ENCODE peak calls at places on chromosomes 13 and 19, in nine cellular contexts. One of them, this sample, is unnamed.

GRCh38 chr13:80305737-80306136 is 35.2 kb downstream of the SPRY2 start:
- DNase-seq in suprapubic skin: no peak
- DNase-seq in NCI-H1930: no peak
- DNase-seq in CD4-positive, alpha-beta T cell: no peak
- DNase-seq in GM20000: no peak
- DNase-seq in kidney tubule cell: no peak
- DNase-seq in heart right ventricle: no peak
- DNase-seq in stimulated activated CD4-positive, alpha-beta T cell treated with anti-CD3 and anti-CD28 coated beads, TNF-alpha, amount 100 ng/mL, for 4 hours: no peak
- DNase-seq in GM04503: no peak
- DNase-seq in this sample: no peak

GRCh38 chr13:43564941-43565340 is 221.8 kb downstream of the ENOX1 start:
- DNase-seq in suprapubic skin: no peak
- DNase-seq in NCI-H1930: no peak
- DNase-seq in CD4-positive, alpha-beta T cell: no peak
- DNase-seq in GM20000: no peak
- DNase-seq in kidney tubule cell: no peak
- DNase-seq in heart right ventricle: no peak
- DNase-seq in stimulated activated CD4-positive, alpha-beta T cell treated with anti-CD3 and anti-CD28 coated beads, TNF-alpha, amount 100 ng/mL, for 4 hours: no peak
- DNase-seq in GM04503: no peak
- DNase-seq in this sample: no peak

GRCh38 chr13:98489446-98490194 is 87.3 kb downstream of the STK24 start:
- DNase-seq in suprapubic skin: peak; percentile 46
- DNase-seq in NCI-H1930: no peak
- DNase-seq in CD4-positive, alpha-beta T cell: no peak
- DNase-seq in GM20000: no peak
- DNase-seq in kidney tubule cell: peak; percentile 47
- DNase-seq in heart right ventricle: no peak
- DNase-seq in stimulated activated CD4-positive, alpha-beta T cell treated with anti-CD3 and anti-CD28 coated beads, TNF-alpha, amount 100 ng/mL, for 4 hours: no peak
- DNase-seq in GM04503: no peak
- DNase-seq in this sample: no peak

GRCh38 chr13:81639984-81640582 is 1299.2 kb upstream of the SPRY2 start:
- DNase-seq in suprapubic skin: no peak
- DNase-seq in NCI-H1930: peak; percentile 1
- DNase-seq in CD4-positive, alpha-beta T cell: no peak
- DNase-seq in GM20000: no peak
- DNase-seq in kidney tubule cell: peak; percentile 38
- DNase-seq in heart right ventricle: no peak
- DNase-seq in stimulated activated CD4-positive, alpha-beta T cell treated with anti-CD3 and anti-CD28 coated beads, TNF-alpha, amount 100 ng/mL, for 4 hours: no peak
- DNase-seq in GM04503: no peak
- DNase-seq in this sample: no peak

GRCh38 chr19:41595258-41595889 is 19.4 kb downstream of the CEACAM21 start:
- DNase-seq in suprapubic skin: no peak
- DNase-seq in NCI-H1930: peak; percentile 43
- DNase-seq in CD4-positive, alpha-beta T cell: peak; percentile 55
- DNase-seq in GM20000: peak; percentile 75
- DNase-seq in kidney tubule cell: peak; percentile 87
- DNase-seq in heart right ventricle: peak; percentile 38
- DNase-seq in stimulated activated CD4-positive, alpha-beta T cell treated with anti-CD3 and anti-CD28 coated beads, TNF-alpha, amount 100 ng/mL, for 4 hours: peak; percentile 51
- DNase-seq in GM04503: peak; percentile 32
- DNase-seq in this sample: peak; percentile 64

GRCh38 chr13:92143766-92144165 is 745.3 kb downstream of the GPC5 start:
- DNase-seq in suprapubic skin: no peak
- DNase-seq in NCI-H1930: no peak
- DNase-seq in CD4-positive, alpha-beta T cell: no peak
- DNase-seq in GM20000: no peak
- DNase-seq in kidney tubule cell: no peak
- DNase-seq in heart right ventricle: no peak
- DNase-seq in stimulated activated CD4-positive, alpha-beta T cell treated with anti-CD3 and anti-CD28 coated beads, TNF-alpha, amount 100 ng/mL, for 4 hours: no peak
- DNase-seq in GM04503: no peak
- DNase-seq in this sample: no peak

GRCh38 chr13:45695198-45695730 is 6.9 kb upstream of the CBY2 start:
- DNase-seq in suprapubic skin: no peak
- DNase-seq in NCI-H1930: no peak
- DNase-seq in CD4-positive, alpha-beta T cell: no peak
- DNase-seq in GM20000: no peak
- DNase-seq in kidney tubule cell: no peak
- DNase-seq in heart right ventricle: no peak
- DNase-seq in stimulated activated CD4-positive, alpha-beta T cell treated with anti-CD3 and anti-CD28 coated beads, TNF-alpha, amount 100 ng/mL, for 4 hours: no peak
- DNase-seq in GM04503: no peak
- DNase-seq in this sample: no peak

GRCh38 chr13:29948246-29948645 is 97.8 kb upstream of the UBL3 start:
- DNase-seq in suprapubic skin: no peak
- DNase-seq in NCI-H1930: no peak
- DNase-seq in CD4-positive, alpha-beta T cell: no peak
- DNase-seq in GM20000: no peak
- DNase-seq in kidney tubule cell: peak; percentile 20
- DNase-seq in heart right ventricle: no peak
- DNase-seq in stimulated activated CD4-positive, alpha-beta T cell treated with anti-CD3 and anti-CD28 coated beads, TNF-alpha, amount 100 ng/mL, for 4 hours: no peak
- DNase-seq in GM04503: peak; percentile 11
- DNase-seq in this sample: no peak

GRCh38 chr19:38017504-38018150 is 110.6 kb downstream of the SIPA1L3 start:
- DNase-seq in suprapubic skin: no peak
- DNase-seq in NCI-H1930: no peak
- DNase-seq in CD4-positive, alpha-beta T cell: no peak
- DNase-seq in GM20000: no peak
- DNase-seq in kidney tubule cell: peak; percentile 59
- DNase-seq in heart right ventricle: no peak
- DNase-seq in stimulated activated CD4-positive, alpha-beta T cell treated with anti-CD3 and anti-CD28 coated beads, TNF-alpha, amount 100 ng/mL, for 4 hours: no peak
- DNase-seq in GM04503: no peak
- DNase-seq in this sample: no peak